ENCODE peak calls at places on chromosomes 2 and 18, in nine cellular contexts. R, F, Q, P, E, W, Z, A and H are unnamed samples.
A peak's percentile ranks its signal among the peaks of the same experiment; 100 is the strongest.

GRCh38 chr2:208373460-208374089 is 33.0 kb upstream of the PTH2R start:
- DNase-seq in R (no peak), F (peak; percentile 70), Q (no peak), P (no peak), E (no peak), W (peak; percentile 44), Z (peak; percentile 65), A (peak; percentile 82), H (no peak)

GRCh38 chr2:84022810-84023431 is 436.2 kb downstream of the SUCLG1 start:
- DNase-seq in R (no peak), F (peak; percentile 54), Q (peak; percentile 17), P (no peak), E (no peak), W (peak; percentile 33), Z (peak; percentile 15), A (peak; percentile 88), H (no peak)

GRCh38 chr2:134429886-134430285 is 176.0 kb downstream of the MGAT5 start:
- DNase-seq in R (no peak), F (no peak), Q (no peak), P (no peak), E (no peak), W (no peak), Z (no peak), A (no peak), H (no peak)

GRCh38 chr2:127096280-127096679 is 10.7 kb downstream of the BIN1 start:
- DNase-seq in R (no peak), F (no peak), Q (no peak), P (no peak), E (no peak), W (no peak), Z (no peak), A (no peak), H (no peak)

GRCh38 chr2:14903709-14904374 is 271.3 kb downstream of the LRATD1 start:
- DNase-seq in R (peak; percentile 63), F (peak; percentile 10), Q (peak; percentile 10), P (peak; percentile 27), E (peak; percentile 7), W (peak; percentile 66), Z (no peak), A (peak; percentile 91), H (no peak)

GRCh38 chr2:25265802-25266201 is 75.9 kb downstream of the DNMT3A start:
- DNase-seq in R (no peak), F (no peak), Q (no peak), P (no peak), E (peak; percentile 22), W (no peak), Z (no peak), A (no peak), H (no peak)

GRCh38 chr2:18610103-18610502 is 20.7 kb upstream of the NT5C1B start:
- DNase-seq in R (no peak), F (no peak), Q (no peak), P (no peak), E (no peak), W (no peak), Z (no peak), A (no peak), H (no peak)

GRCh38 chr2:202171246-202171833 is 67.1 kb downstream of the SUMO1 start:
- DNase-seq in R (no peak), F (peak; percentile 65), Q (no peak), P (no peak), E (no peak), W (no peak), Z (no peak), A (peak; percentile 88), H (no peak)

GRCh38 chr2:38997784-38998183 is 108.1 kb downstream of the ARHGEF33 start:
- DNase-seq in R (no peak), F (peak; percentile 73), Q (no peak), P (no peak), E (no peak), W (no peak), Z (peak; percentile 74), A (no peak), H (no peak)

GRCh38 chr2:188320861-188321260 is 29.2 kb downstream of the GULP1 start:
- DNase-seq in R (no peak), F (no peak), Q (no peak), P (no peak), E (no peak), W (no peak), Z (no peak), A (no peak), H (no peak)

GRCh38 chr2:191567229-191567628 is 110.7 kb upstream of the NABP1 start:
- DNase-seq in R (no peak), F (no peak), Q (no peak), P (no peak), E (no peak), W (no peak), Z (no peak), A (no peak), H (no peak)

GRCh38 chr18:34809697-34810096 is 99.6 kb downstream of the DTNA start:
- DNase-seq in R (no peak), F (peak; percentile 50), Q (no peak), P (no peak), E (no peak), W (peak; percentile 9), Z (peak; percentile 53), A (peak; percentile 88), H (no peak)

GRCh38 chr2:236219411-236219810 is 44.8 kb downstream of the ASB18 start:
- DNase-seq in R (no peak), F (no peak), Q (no peak), P (no peak), E (no peak), W (no peak), Z (no peak), A (no peak), H (no peak)

GRCh38 chr2:149170156-149170555 is 131.7 kb downstream of the LYPD6B start:
- DNase-seq in R (no peak), F (no peak), Q (no peak), P (no peak), E (no peak), W (no peak), Z (no peak), A (no peak), H (no peak)

GRCh38 chr2:71779306-71779855 is 326.0 kb downstream of the DYSF start:
- DNase-seq in R (no peak), F (no peak), Q (no peak), P (no peak), E (no peak), W (no peak), Z (no peak), A (no peak), H (no peak)

GRCh38 chr2:190843874-190844699 is 36.5 kb upstream of the GLS start:
- DNase-seq in R (no peak), F (no peak), Q (no peak), P (peak; percentile 34), E (no peak), W (no peak), Z (no peak), A (no peak), H (no peak)